ENCODE peak calls at places on chromosome 21, in four cellular contexts. K is foreskin keratinocyte, S is epithelial cell of esophagus, B is GM03348. P is an unnamed sample.

GRCh38 chr21:42109873-42110525 is 38.9 kb downstream of the UMODL1 start:
- DNase-seq in K (no peak), S (no peak), B (no peak), P (no peak)

GRCh38 chr21:34813266-34813886 is 144.6 kb downstream of the CLIC6 start:
- DNase-seq in K (peak; percentile 97), S (peak; percentile 99), B (no peak), P (no peak)

GRCh38 chr21:26835027-26835713 is 10.0 kb downstream of the ADAMTS1 start:
- DNase-seq in K (peak; percentile 85), S (peak; percentile 87), B (peak; percentile 37), P (no peak)

GRCh38 chr21:15222711-15223110 is 157.9 kb upstream of the NRIP1 start:
- DNase-seq in K (peak; percentile 75), S (peak; percentile 82), B (no peak), P (no peak)

GRCh38 chr21:45468971-45469272 is 64.0 kb downstream of the COL18A1 start:
- DNase-seq in K (no peak), S (no peak), B (no peak), P (no peak)

GRCh38 chr21:29481641-29482040 is 182.9 kb downstream of the BACH1 start:
- DNase-seq in K (no peak), S (no peak), B (peak; percentile 56), P (no peak)

GRCh38 chr21:23017989-23018388 is 2019.8 kb downstream of the NCAM2 start:
- DNase-seq in K (no peak), S (no peak), B (no peak), P (no peak)

GRCh38 chr21:16250282-16250681 is 520.5 kb downstream of the USP25 start:
- DNase-seq in K (no peak), S (no peak), B (no peak), P (no peak)

GRCh38 chr21:43727571-43728466 is 8.9 kb downstream of the PDXK start:
- DNase-seq in K (no peak), S (peak; percentile 36), B (no peak), P (no peak)

GRCh38 chr21:44092201-44092600 is 15.0 kb upstream of the PWP2 start:
- DNase-seq in K (no peak), S (no peak), B (no peak), P (peak; percentile 63)

GRCh38 chr21:41761211-41762181 is 5.4 kb downstream of the RIPK4 start:
- DNase-seq in K (no peak), S (peak; percentile 57), B (no peak), P (no peak)

GRCh38 chr21:35150562-35151226 is 101.6 kb upstream of the RUNX1 start:
- DNase-seq in K (no peak), S (peak; percentile 62), B (peak; percentile 47), P (no peak)

GRCh38 chr21:32520885-32521735 is 64.2 kb downstream of the TCP10L start:
- DNase-seq in K (peak; percentile 32), S (peak; percentile 74), B (peak; percentile 85), P (no peak)

GRCh38 chr21:34543017-34543416 is 31.0 kb upstream of the KCNE1 start:
- DNase-seq in K (no peak), S (no peak), B (no peak), P (no peak)

GRCh38 chr21:32475162-32475812 is 62.8 kb downstream of the EVA1C start:
- DNase-seq in K (no peak), S (no peak), B (peak; percentile 77), P (no peak)

GRCh38 chr21:42343963-42344510 is 6.8 kb downstream of the TFF2 start:
- DNase-seq in K (no peak), S (no peak), B (no peak), P (peak; percentile 57)

GRCh38 chr21:43855955-43856354 is 9.1 kb upstream of the AGPAT3 start:
- DNase-seq in K (no peak), S (no peak), B (no peak), P (no peak)

GRCh38 chr21:26061437-26061836 is 109.1 kb downstream of the APP start:
- DNase-seq in K (no peak), S (no peak), B (no peak), P (no peak)